ENCODE peak calls at places on chromosomes 2 and 18, in ten cellular contexts. K is mammary epithelial cell, I is GM13976, F is fibroblast of mammary gland, H is tibial artery, G is adrenal gland, J is right atrium auricular region, O is Peyer's patch, M is neural crest cell, Q is left lung. V is an unnamed sample.

GRCh38 chr2:51472300-51472699 is 440.4 kb upstream of the NRXN1 start:
- DNase-seq in Q (no peak), K (no peak), J (no peak), F (no peak), O (no peak), H (no peak), G (no peak), M (no peak), I (no peak), V (no peak)

GRCh38 chr2:46848446-46848845 is 67.2 kb downstream of the MCFD2 start:
- DNase-seq in F (peak), I (no peak), G (peak), K (no peak), M (no peak), Q (no peak), J (no peak), O (no peak), H (peak), V (no peak)

GRCh38 chr2:239145106-239145505 is 255.7 kb downstream of the HDAC4 start:
- DNase-seq in K (no peak), Q (no peak), G (no peak), J (no peak), M (no peak), I (no peak), H (no peak), F (no peak), O (no peak), V (no peak)

GRCh38 chr2:152508446-152508845 is 173.5 kb downstream of the FMNL2 start:
- DNase-seq in Q (no peak), F (peak), I (no peak), J (no peak), G (no peak), O (no peak), M (no peak), K (peak), H (no peak), V (no peak)

GRCh38 chr18:77059294-77059916 is 73.2 kb downstream of the MBP start:
- DNase-seq in F (peak), K (peak), I (no peak), J (no peak), H (peak), Q (no peak), M (peak), O (peak), G (no peak), V (peak)

GRCh38 chr2:102273619-102274211 is 37.6 kb upstream of the IL1RL1 start:
- DNase-seq in J (no peak), G (no peak), H (no peak), O (no peak), Q (no peak), K (no peak), I (no peak), M (no peak), F (peak), V (no peak)

GRCh38 chr2:102376052-102376591 is 20.5 kb downstream of the IL18R1 start:
- DNase-seq in O (no peak), G (no peak), H (no peak), J (no peak), Q (no peak), I (no peak), M (no peak), F (no peak), K (no peak), V (no peak)

GRCh38 chr2:233982421-233983121 is 65.4 kb downstream of the TRPM8 start:
- DNase-seq in M (no peak), O (no peak), J (no peak), Q (no peak), H (no peak), G (no peak), I (no peak), K (peak), F (peak), V (no peak)

GRCh38 chr2:15805206-15805605 is 135.1 kb upstream of the MYCN start:
- DNase-seq in M (no peak), O (no peak), H (no peak), I (no peak), Q (no peak), F (no peak), J (no peak), G (no peak), K (no peak), V (no peak)

GRCh38 chr2:185208261-185208660 is 530.3 kb upstream of the FSIP2 start:
- DNase-seq in I (no peak), H (no peak), K (peak), G (no peak), J (no peak), M (peak), F (peak), Q (no peak), O (no peak), V (peak)

GRCh38 chr2:29753676-29754444 is 167.5 kb downstream of the ALK start:
- DNase-seq in M (no peak), I (no peak), H (no peak), J (no peak), K (no peak), F (peak), O (no peak), Q (no peak), G (no peak), V (no peak)

GRCh38 chr18:59864446-59864764 is 35.4 kb upstream of the PMAIP1 start:
- DNase-seq in Q (no peak), H (no peak), J (no peak), K (peak), I (no peak), F (no peak), M (no peak), G (no peak), O (no peak), V (no peak)

GRCh38 chr2:29039718-29040480 is 34.4 kb downstream of the PCARE start:
- DNase-seq in J (no peak), O (no peak), K (no peak), M (no peak), H (no peak), G (no peak), F (no peak), Q (no peak), I (no peak), V (peak)

GRCh38 chr18:59123588-59124369 is 15.9 kb upstream of the SEC11C start:
- DNase-seq in Q (no peak), F (peak), O (no peak), K (peak), H (no peak), G (no peak), J (no peak), I (no peak), M (no peak), V (no peak)

GRCh38 chr2:189799030-189799331 is 14.7 kb downstream of the PMS1 start:
- DNase-seq in I (no peak), Q (no peak), G (no peak), J (no peak), M (no peak), F (no peak), O (no peak), K (no peak), H (no peak), V (no peak)

GRCh38 chr2:240393831-240394410 is 41.5 kb upstream of the GPC1 start:
- DNase-seq in G (no peak), M (no peak), J (no peak), Q (no peak), K (no peak), F (peak), O (no peak), H (peak), I (no peak), V (no peak)

GRCh38 chr18:478679-479078 is 21.8 kb downstream of the COLEC12 start:
- DNase-seq in F (peak), J (no peak), G (no peak), M (no peak), Q (no peak), I (no peak), K (no peak), H (no peak), O (no peak), V (no peak)

GRCh38 chr18:474416-474815 is 26.1 kb downstream of the COLEC12 start:
- DNase-seq in J (no peak), Q (no peak), I (no peak), G (no peak), M (no peak), F (no peak), O (no peak), H (no peak), K (no peak), V (no peak)

GRCh38 chr18:477565-477964 is 22.9 kb downstream of the COLEC12 start:
- DNase-seq in M (no peak), O (no peak), Q (no peak), K (no peak), F (no peak), J (no peak), G (no peak), I (peak), H (no peak), V (peak)

GRCh38 chr18:475202-475624 is 25.3 kb downstream of the COLEC12 start:
- DNase-seq in I (no peak), F (peak), M (no peak), G (no peak), O (no peak), Q (no peak), J (peak), K (no peak), H (no peak), V (no peak)

DNA sequence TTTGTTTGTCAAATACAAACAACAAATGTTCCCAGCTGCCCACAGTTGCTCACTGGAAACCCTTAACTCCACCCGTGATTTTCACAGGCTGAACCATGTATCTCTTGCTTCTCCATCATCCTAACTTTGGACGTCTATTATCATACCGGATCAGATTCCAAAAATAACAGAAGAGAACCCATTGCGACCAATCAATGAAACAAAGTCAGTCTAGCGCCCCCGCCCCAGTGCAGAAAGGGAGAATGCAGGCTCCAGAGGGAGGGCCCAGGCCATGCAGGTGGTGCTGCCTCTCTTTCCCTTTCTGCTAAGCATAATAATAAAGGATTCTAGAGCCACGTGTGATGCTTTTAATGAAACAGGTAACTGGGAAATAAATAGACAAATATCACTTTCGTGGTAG is 24.1 kb downstream of the COLEC12 start:
- DNase-seq in H (no peak), G (no peak), O (no peak), J (no peak), F (no peak), M (no peak), Q (no peak), I (no peak), K (no peak), V (no peak)
- TF ChIP-seq CTCF in H (no peak), G (no peak), O (no peak), J (no peak), F (no peak), M (no peak), Q (no peak), I (no peak), K (no peak), V (no peak)

DNA sequence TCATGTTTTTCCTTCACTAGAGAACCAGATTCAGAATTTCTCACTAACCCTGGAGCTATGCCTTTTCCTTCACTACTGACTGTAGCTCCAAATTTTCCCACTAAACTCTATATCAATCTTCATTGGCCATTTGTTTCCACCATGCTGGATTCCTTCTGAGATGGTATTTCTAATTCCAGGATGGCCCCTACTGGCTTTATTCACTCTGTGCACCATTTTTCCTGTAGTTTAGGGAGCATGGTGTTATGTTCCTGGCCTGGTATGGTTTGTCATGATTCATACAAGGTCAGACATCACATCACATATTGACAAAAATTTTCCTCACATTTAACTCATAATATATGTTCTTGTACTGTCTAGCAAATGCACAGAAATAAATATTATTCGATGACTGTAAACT is 229.2 kb upstream of the TFPI start:
- DNase-seq in F (peak), O (no peak), Q (no peak), H (no peak), I (no peak), J (no peak), M (no peak), G (no peak), K (peak), V (no peak)
- TF ChIP-seq CTCF in F (peak), O (no peak), Q (no peak), H (no peak), I (no peak), J (no peak), M (no peak), G (no peak), K (peak), V (no peak)

GRCh38 chr2:31359229-31359628 is 55.3 kb downstream of the XDH start:
- DNase-seq in G (no peak), M (no peak), Q (no peak), K (no peak), J (no peak), H (no peak), F (no peak), I (no peak), O (no peak), V (no peak)

GRCh38 chr2:31349684-31350083 is 64.9 kb downstream of the XDH start:
- DNase-seq in F (no peak), G (no peak), Q (no peak), K (no peak), H (no peak), J (peak), I (no peak), M (no peak), O (no peak), V (no peak)

GRCh38 chr2:31353121-31353520 is 61.4 kb downstream of the XDH start:
- DNase-seq in Q (no peak), F (no peak), O (no peak), J (no peak), M (no peak), H (no peak), G (no peak), K (no peak), I (no peak), V (no peak)

GRCh38 chr2:31349160-31349559 is 65.4 kb downstream of the XDH start:
- DNase-seq in M (no peak), K (no peak), O (no peak), G (no peak), J (no peak), H (no peak), F (no peak), Q (no peak), I (no peak), V (no peak)

GRCh38 chr2:31354837-31355236 is 59.7 kb downstream of the XDH start:
- DNase-seq in J (no peak), F (peak), Q (no peak), G (no peak), K (no peak), O (no peak), H (no peak), I (no peak), M (no peak), V (no peak)
- TF ChIP-seq CTCF in J (no peak), F (peak), Q (no peak), G (no peak), K (peak), O (no peak), H (no peak), I (no peak), M (peak), V (no peak)

DNA sequence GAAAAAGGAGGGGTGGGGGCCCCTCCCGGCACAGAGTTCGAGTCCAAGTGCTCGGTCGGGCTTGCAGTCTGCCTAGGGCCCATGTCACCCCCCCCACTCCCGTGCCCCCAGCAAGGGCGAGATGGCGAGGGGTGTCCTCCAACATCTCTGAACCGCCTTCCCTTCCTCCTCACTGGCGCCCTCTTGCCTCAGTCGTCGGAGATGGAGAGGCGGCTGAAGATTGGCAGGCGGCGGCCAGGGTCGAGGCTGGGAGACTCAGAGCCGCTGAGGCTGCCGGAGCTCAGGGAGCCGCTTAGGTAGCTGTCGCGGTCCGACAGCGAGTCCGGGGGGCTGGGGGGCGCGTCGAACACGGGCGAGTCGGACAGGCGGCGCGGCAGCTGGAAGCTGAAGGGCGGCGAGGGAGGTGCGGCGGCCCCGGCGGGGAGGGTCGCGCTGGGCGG is 2.3 kb downstream of the ZFP36L2 start:
- DNase-seq in H (peak), F (peak), Q (peak), J (no peak), M (peak), I (peak), G (peak), K (peak), O (peak), V (peak)
- TF ChIP-seq CTCF in H (no peak), F (no peak), Q (no peak), J (no peak), M (peak), I (peak), G (no peak), K (peak), O (peak), V (peak)

GRCh38 chr2:173400760-173401159 is 46.1 kb downstream of the CDCA7 start:
- DNase-seq in I (no peak), G (no peak), H (no peak), Q (no peak), K (no peak), O (no peak), F (peak), J (no peak), M (no peak), V (no peak)

GRCh38 chr2:173394575-173394974 is 39.9 kb downstream of the CDCA7 start:
- DNase-seq in O (no peak), J (no peak), G (no peak), I (no peak), K (no peak), M (no peak), H (no peak), F (no peak), Q (no peak), V (no peak)

GRCh38 chr2:173395567-173396351 is 41.1 kb downstream of the CDCA7 start:
- DNase-seq in J (no peak), M (no peak), Q (no peak), F (no peak), H (no peak), I (no peak), G (no peak), O (no peak), K (no peak), V (no peak)

GRCh38 chr2:173399229-173399628 is 44.6 kb downstream of the CDCA7 start:
- DNase-seq in M (no peak), O (no peak), Q (no peak), K (no peak), J (no peak), F (no peak), H (no peak), G (no peak), I (no peak), V (no peak)

GRCh38 chr2:173397539-173397938 is 42.9 kb downstream of the CDCA7 start:
- DNase-seq in Q (no peak), J (no peak), O (no peak), G (no peak), K (no peak), H (no peak), F (no peak), I (no peak), M (no peak), V (no peak)
- TF ChIP-seq CTCF in Q (no peak), J (no peak), O (no peak), G (no peak), K (peak), H (no peak), F (no peak), I (no peak), M (no peak), V (peak)

GRCh38 chr2:23414876-23415275 is 29.9 kb downstream of the KLHL29 start:
- DNase-seq in G (no peak), H (no peak), K (no peak), F (peak), Q (no peak), M (no peak), O (no peak), J (no peak), I (no peak), V (no peak)
- TF ChIP-seq CTCF in G (no peak), H (no peak), K (peak), F (peak), Q (no peak), M (peak), O (no peak), J (no peak), I (no peak), V (peak)

GRCh38 chr2:42043789-42044394 is 3.9 kb upstream of the PKDCC start:
- DNase-seq in G (no peak), H (no peak), J (no peak), O (no peak), Q (no peak), F (no peak), M (no peak), K (no peak), I (no peak), V (no peak)

GRCh38 chr2:42036940-42037339 is 10.9 kb upstream of the PKDCC start:
- DNase-seq in F (no peak), I (no peak), K (no peak), J (no peak), O (no peak), Q (no peak), H (no peak), G (no peak), M (no peak), V (no peak)

GRCh38 chr2:42042956-42043355 is 4.9 kb upstream of the PKDCC start:
- DNase-seq in F (no peak), O (no peak), I (no peak), K (no peak), M (no peak), Q (no peak), H (no peak), J (no peak), G (no peak), V (no peak)

GRCh38 chr2:42041377-42042127 is 6.3 kb upstream of the PKDCC start:
- DNase-seq in H (no peak), G (no peak), O (no peak), J (no peak), M (no peak), K (no peak), Q (no peak), I (no peak), F (no peak), V (no peak)

DNA sequence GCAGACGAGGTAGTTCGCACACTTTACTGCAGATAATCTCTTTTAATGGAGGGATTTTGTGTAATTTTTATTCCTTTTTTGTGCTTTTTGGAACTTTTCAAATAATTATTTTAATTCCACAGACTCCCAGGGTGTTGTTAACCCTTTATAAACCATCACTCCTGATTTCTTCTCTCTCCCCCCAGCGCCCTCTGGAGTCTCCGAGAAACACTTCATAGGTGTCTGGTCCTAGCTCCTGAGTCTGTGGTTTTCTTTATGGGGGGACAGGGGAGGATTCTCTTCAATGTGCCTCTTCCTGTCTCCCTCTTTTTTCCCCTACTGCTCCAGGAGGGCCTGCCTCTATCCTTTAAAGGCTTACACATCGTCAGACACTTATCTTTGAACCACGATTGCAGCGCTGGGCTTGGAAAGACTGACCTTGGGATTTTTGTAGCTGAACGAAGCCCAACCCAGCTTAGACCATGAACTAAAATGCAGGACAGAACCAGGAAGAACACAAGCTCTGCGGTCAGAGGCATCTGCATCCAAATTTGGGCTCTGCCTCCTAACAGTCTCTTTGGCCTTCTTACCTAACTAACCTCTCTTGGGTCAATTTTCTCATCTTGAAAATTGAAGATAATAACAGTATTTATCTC is 7.1 kb upstream of the PKDCC start:
- DNase-seq in J (no peak), H (no peak), G (peak), F (no peak), O (no peak), M (no peak), K (no peak), I (no peak), Q (no peak), V (no peak)
- TF ChIP-seq CTCF in J (no peak), H (no peak), G (no peak), F (no peak), O (no peak), M (peak), K (no peak), I (no peak), Q (no peak), V (no peak)

V was measured in GM20000.